ENCODE peak calls at places on chromosomes 16 and 17, in nine cellular contexts. U is CD8-positive, alpha-beta T cell; E is heart right ventricle; R is astrocyte; V is A549; I is ELF-1; H is Caco-2; M is cardiac muscle cell; C is C1 segment of cervical spinal cord. G is an unnamed sample.

GRCh38 chr17:43936434-43936833 is 5.8 kb downstream of the PPY start:
- DNase-seq in U (no peak), E (no peak), R (no peak), V (no peak), I (no peak), H (no peak), M (no peak), C (no peak), G (peak)

GRCh38 chr17:32659419-32659842 is 172.6 kb downstream of the CDK5R1 start:
- DNase-seq in U (peak), E (peak), R (peak), V (peak), I (peak), H (peak), M (peak), C (peak), G (peak)

GRCh38 chr16:13390093-13390985 is 488.9 kb downstream of the SHISA9 start:
- DNase-seq in U (no peak), E (no peak), R (no peak), V (no peak), I (no peak), H (no peak), M (peak), C (no peak), G (no peak)

GRCh38 chr16:85146532-85146797 is 34.2 kb upstream of the CIBAR2 start:
- DNase-seq in U (no peak), E (no peak), R (no peak), V (no peak), I (no peak), H (no peak), M (no peak), C (no peak), G (no peak)

GRCh38 chr17:45784583-45785372 is 658 bp downstream of the CRHR1 start:
- DNase-seq in U (peak), E (peak), R (no peak), V (no peak), I (no peak), H (no peak), M (peak), C (no peak), G (no peak)

GRCh38 chr16:25010542-25010941 is 4.6 kb downstream of the ARHGAP17 start:
- DNase-seq in U (no peak), E (no peak), R (no peak), V (no peak), I (peak), H (no peak), M (no peak), C (no peak), G (no peak)

GRCh38 chr17:2405247-2405926 is 4.5 kb upstream of the MNT start:
- DNase-seq in U (no peak), E (no peak), R (peak), V (peak), I (no peak), H (no peak), M (no peak), C (no peak), G (peak)

GRCh38 chr16:53504161-53504663 is 1.2 kb upstream of the AKTIP start:
- DNase-seq in U (peak), E (peak), R (peak), V (peak), I (peak), H (no peak), M (peak), C (peak), G (no peak)

GRCh38 chr16:86783626-86784266 is 205.4 kb downstream of the FOXL1 start:
- DNase-seq in U (no peak), E (no peak), R (peak), V (no peak), I (no peak), H (no peak), M (no peak), C (peak), G (no peak)

GRCh38 chr16:89104303-89104702 is 10.7 kb downstream of the ACSF3 start:
- DNase-seq in U (no peak), E (no peak), R (no peak), V (no peak), I (no peak), H (no peak), M (no peak), C (no peak), G (no peak)

GRCh38 chr17:16046966-16047365 is 47.3 kb downstream of the TTC19 start:
- DNase-seq in U (no peak), E (no peak), R (peak), V (no peak), I (no peak), H (no peak), M (no peak), C (no peak), G (no peak)